ENCODE peak calls at places on chromosomes 7 and 10, in five cellular contexts. G, B, I, Y and E are unnamed samples.

GRCh38 chr10:69337312-69338132 is 59.2 kb downstream of the HK1 start:
- DNase-seq in I (no peak), B (no peak), Y (peak; percentile 34), G (peak; percentile 96), E (peak; percentile 95)

GRCh38 chr10:33132626-33133025 is 174.6 kb upstream of the ITGB1 start:
- DNase-seq in Y (no peak), I (no peak), B (peak; percentile 77), G (no peak), E (no peak)

GRCh38 chr7:150784954-150785353 is 15.2 kb downstream of the TMEM176B start:
- DNase-seq in G (no peak), Y (no peak), B (no peak), I (peak; percentile 73), E (no peak)

GRCh38 chr7:135178364-135178763 is 7.9 kb upstream of the CYREN start:
- DNase-seq in G (no peak), Y (no peak), B (no peak), I (no peak), E (no peak)

GRCh38 chr7:141073641-141074161 is at the start of gene TMEM178B:
- DNase-seq in I (no peak), Y (no peak), G (no peak), B (no peak), E (no peak)

GRCh38 chr7:80659120-80660055 is 20.9 kb downstream of the CD36 start:
- DNase-seq in B (peak; percentile 26), I (no peak), Y (no peak), G (peak; percentile 50), E (peak; percentile 64)

GRCh38 chr7:101426303-101427011 is 63.8 kb downstream of the COL26A1 start:
- DNase-seq in B (no peak), G (no peak), I (no peak), Y (no peak), E (no peak)

GRCh38 chr10:118102116-118102515 is 55.4 kb upstream of the RAB11FIP2 start:
- DNase-seq in G (no peak), Y (no peak), I (no peak), B (no peak), E (no peak)

GRCh38 chr10:121365566-121365965 is 232.7 kb downstream of the FGFR2 start:
- DNase-seq in B (no peak), G (no peak), Y (no peak), I (no peak), E (no peak)

GRCh38 chr7:46682841-46683624 is 762.0 kb upstream of the IGFBP3 start:
- DNase-seq in G (peak; percentile 67), I (no peak), Y (no peak), B (no peak), E (peak; percentile 5)

GRCh38 chr10:36492590-36493510 is 632.5 kb upstream of the ANKRD30A start:
- DNase-seq in I (no peak), Y (no peak), G (peak; percentile 85), B (no peak), E (peak; percentile 41)

GRCh38 chr10:104300736-104301292 is 31.8 kb downstream of the GSTO2 start:
- DNase-seq in B (peak; percentile 59), I (no peak), Y (peak; percentile 93), G (peak; percentile 98), E (peak; percentile 98)

GRCh38 chr10:120948889-120949382 is 97.8 kb downstream of the WDR11 start:
- DNase-seq in Y (peak; percentile 15), G (peak; percentile 65), B (no peak), I (peak; percentile 71), E (peak; percentile 71)

GRCh38 chr7:152180048-152180447 is 154.6 kb downstream of the GALNT11 start:
- DNase-seq in Y (no peak), B (no peak), G (no peak), I (no peak), E (no peak)

GRCh38 chr10:78215645-78216044 is 182.0 kb downstream of the RPS24 start:
- DNase-seq in I (no peak), B (no peak), G (peak; percentile 36), Y (peak; percentile 32), E (peak; percentile 51)

GRCh38 chr10:103042129-103042528 is 124.0 kb downstream of the CNNM2 start:
- DNase-seq in G (no peak), I (no peak), B (no peak), Y (no peak), E (no peak)

GRCh38 chr7:76352193-76352592 is 6.6 kb downstream of the YWHAG start:
- DNase-seq in Y (no peak), G (no peak), I (no peak), B (no peak), E (no peak)

GRCh38 chr10:3698312-3698711 is 86.7 kb downstream of the KLF6 start:
- DNase-seq in I (no peak), Y (no peak), B (no peak), G (no peak), E (no peak)
- H3K4me3 ChIP-seq in I (no peak overlapping the region), Y (no peak overlapping the region), B (no peak overlapping the region), G (no peak overlapping the region), E (no peak overlapping the region)

DNA sequence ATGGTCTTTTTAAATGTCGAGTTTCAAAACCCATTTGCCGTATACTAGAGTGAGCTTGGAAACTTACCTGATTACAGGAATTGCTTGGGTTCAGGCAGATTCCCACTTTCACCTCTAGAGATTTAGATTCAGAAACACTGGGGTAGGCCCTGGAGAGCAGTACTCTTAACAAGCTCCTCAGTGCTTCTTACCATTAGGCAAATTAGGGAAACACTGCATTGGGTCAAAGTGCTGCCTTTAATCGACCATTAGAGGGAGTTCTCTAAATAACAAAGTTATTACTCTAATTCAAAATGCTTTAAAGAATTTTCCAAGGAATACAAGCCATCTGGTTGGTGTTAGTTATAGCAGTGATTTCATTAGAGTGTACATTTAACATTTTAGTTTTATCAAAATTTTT is 324.6 kb downstream of the GFRA1 start:
- DNase-seq in I (no peak), Y (no peak), G (peak; percentile 29), B (peak; percentile 13), E (no peak)
- TF ChIP-seq CTCF in I (peak; percentile 51), Y (peak; percentile 55), G (peak; percentile 31), B (no peak), E (peak; percentile 32)

GRCh38 chr10:96718304-96718990 is 1.9 kb downstream of the PIK3AP1 start:
- DNase-seq in I (no peak), G (no peak), Y (no peak), B (no peak), E (no peak)
- H3K4me3 ChIP-seq in I (peak overlapping the region; percentile 62), G (no peak overlapping the region), Y (no peak overlapping the region), B (no peak overlapping the region), E (no peak overlapping the region)

DNA sequence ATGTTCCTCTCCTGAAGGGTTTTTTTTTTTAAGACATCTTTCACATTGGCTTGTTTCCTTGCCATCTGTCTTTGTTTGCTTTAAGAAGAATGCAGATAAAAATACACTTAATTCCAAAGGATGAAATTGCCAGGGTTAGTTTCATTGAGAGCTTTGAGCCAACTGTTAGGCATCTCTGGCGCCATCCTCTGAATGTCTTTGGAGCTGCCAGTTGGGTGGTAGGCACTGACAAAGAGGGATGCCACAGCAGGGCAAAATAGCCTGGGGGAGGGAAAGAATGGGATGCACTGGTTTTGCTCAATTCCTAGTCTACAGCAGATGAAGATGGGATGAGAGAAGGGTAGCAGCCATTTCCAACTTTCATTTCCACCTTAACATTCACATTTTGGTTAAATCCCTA is 399.2 kb downstream of the SORCS1 start:
- DNase-seq in I (no peak), B (no peak), Y (no peak), G (no peak), E (no peak)
- TF ChIP-seq CTCF in I (no peak), B (no peak), Y (no peak), G (no peak), E (no peak)

GRCh38 chr7:8129323-8129659 is 132.7 kb downstream of the ICA1 start:
- DNase-seq in G (no peak), I (no peak), B (no peak), Y (no peak), E (no peak)

GRCh38 chr7:8133955-8134733 is 127.8 kb downstream of the ICA1 start:
- DNase-seq in B (no peak), Y (no peak), G (peak; percentile 50), I (no peak), E (no peak)

GRCh38 chr7:8130663-8131062 is 131.3 kb downstream of the ICA1 start:
- DNase-seq in G (no peak), B (no peak), I (no peak), Y (no peak), E (no peak)

GRCh38 chr7:8133188-8133848 is 128.6 kb downstream of the ICA1 start:
- DNase-seq in Y (no peak), G (no peak), I (no peak), B (no peak), E (no peak)

DNA sequence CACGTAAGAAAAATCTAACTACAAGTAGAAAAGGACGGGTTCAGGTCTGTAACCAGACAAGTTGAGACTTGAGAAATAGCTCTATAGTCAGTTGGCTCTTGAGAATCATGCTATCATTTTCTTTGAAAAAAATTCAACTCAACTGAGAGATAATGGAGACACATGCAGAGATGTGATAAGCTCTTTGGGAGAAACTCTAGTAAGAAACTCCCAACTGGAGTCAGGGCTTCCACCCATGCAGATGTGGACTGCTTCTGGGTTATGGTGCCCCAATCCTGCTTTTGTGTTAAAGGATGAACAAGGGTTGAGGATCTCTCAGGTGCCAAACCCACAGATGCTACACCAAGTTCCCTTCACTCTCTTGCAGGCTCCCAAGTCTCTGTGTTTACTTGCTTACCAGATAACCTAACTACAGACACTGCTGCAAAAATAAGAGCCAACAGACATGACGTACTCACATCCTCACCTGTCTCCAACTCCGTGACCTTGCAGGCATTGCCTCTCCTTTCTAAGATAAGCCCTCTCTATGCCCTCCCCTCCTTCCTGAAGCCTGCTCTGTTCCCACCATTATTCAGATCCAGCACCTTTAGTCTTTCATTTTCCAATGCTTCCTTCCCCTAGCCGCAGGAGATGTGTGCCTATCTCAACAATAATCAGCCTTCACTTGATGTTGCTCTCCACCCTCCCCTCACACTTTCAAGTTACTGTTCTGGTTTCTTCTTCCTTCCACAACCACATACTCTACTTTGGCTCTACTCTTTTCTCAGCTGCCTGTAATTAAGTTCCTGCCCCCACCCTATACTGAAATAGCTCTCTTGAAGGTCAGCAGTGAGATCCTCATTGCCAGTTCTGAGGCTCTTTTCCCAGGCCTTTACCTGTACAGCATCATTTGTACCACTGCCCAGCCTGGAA is 130.0 kb downstream of the ICA1 start:
- DNase-seq in I (no peak), Y (no peak), B (no peak), G (no peak), E (no peak)
- H3K4me3 ChIP-seq in I (no peak overlapping the region), Y (no peak overlapping the region), B (no peak overlapping the region), G (no peak overlapping the region), E (no peak overlapping the region)

DNA sequence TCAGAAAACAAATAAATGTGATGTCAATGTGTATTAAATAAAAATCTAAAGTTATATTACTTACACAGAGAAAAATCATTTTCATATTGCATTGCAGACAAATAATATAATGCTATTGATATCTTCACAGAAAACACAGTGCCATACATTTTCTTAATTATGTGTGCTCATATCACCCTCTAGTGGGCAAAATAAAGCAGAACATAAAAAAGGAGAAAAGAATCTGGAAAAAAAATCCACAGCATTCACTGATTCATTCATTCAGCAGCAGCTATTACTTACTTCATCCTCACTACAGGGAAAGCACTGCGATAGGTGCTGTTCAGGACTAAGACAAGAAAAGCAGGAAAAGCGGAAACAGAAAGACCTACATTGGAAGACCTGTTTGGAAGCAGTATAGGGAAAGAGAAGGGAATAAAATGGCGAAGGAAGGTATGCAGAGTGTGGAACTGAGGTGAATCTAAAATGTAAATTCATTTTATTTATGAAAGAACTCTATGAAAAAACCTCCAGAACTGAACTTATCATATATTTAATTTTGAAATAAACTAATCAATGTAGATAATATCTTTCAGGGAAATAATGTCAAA is 73.2 kb downstream of the POT1 start:
- DNase-seq in Y (peak; percentile 13), B (peak; percentile 30), I (no peak), G (peak; percentile 59), E (peak; percentile 64)
- TF ChIP-seq CTCF in Y (peak; percentile 74), B (peak; percentile 70), I (peak; percentile 66), G (peak; percentile 58), E (peak; percentile 71)

GRCh38 chr7:131844380-131844779 is 288.0 kb upstream of the PODXL start:
- DNase-seq in B (no peak), G (no peak), Y (no peak), I (no peak), E (no peak)
- H3K4me3 ChIP-seq in B (no peak overlapping the region), G (no peak overlapping the region), Y (no peak overlapping the region), I (no peak overlapping the region), E (no peak overlapping the region)